ENCODE peak calls at places on chromosomes 16 and 17, in six cellular contexts. H, I, E, S, K and C are unnamed samples. For H3K9me3, the result is how much of the 10 kb centered on the place peaks cover.

GRCh38 chr17:76972046-76972641 is 103.9 kb downstream of the MGAT5B start:
- DNase-seq in H (peak), I (no peak), E (no peak), S (no peak), K (no peak), C (no peak)

GRCh38 chr17:74604200-74604599 is 12.1 kb upstream of the CD300LD start:
- DNase-seq in H (no peak), I (no peak), E (no peak), S (no peak), K (no peak), C (no peak)

GRCh38 chr17:77128895-77129567 is 11.7 kb upstream of the SEC14L1 start:
- DNase-seq in H (no peak), I (no peak), E (no peak), S (no peak), K (no peak), C (no peak)

GRCh38 chr17:40362696-40363479 is 1.6 kb downstream of the GJD3 start:
- DNase-seq in H (peak), I (peak), E (peak), S (peak), K (no peak), C (no peak)

GRCh38 chr17:38451030-38451839 is 23.0 kb downstream of the ARHGAP23 start:
- DNase-seq in H (no peak), I (peak), E (no peak), S (peak), K (no peak), C (no peak)

GRCh38 chr17:39096435-39097158 is 54.8 kb downstream of the PLXDC1 start:
- DNase-seq in H (no peak), I (no peak), E (peak), S (no peak), K (peak), C (no peak)

GRCh38 chr16:56047307-56048234 is 143.7 kb upstream of the GNAO1 start:
- DNase-seq in H (no peak), I (no peak), E (no peak), S (no peak), K (no peak), C (no peak)

GRCh38 chr16:27424772-27425498 is 23.0 kb downstream of the IL21R start:
- DNase-seq in H (no peak), I (no peak), E (peak), S (no peak), K (no peak), C (peak)

GRCh38 chr17:18179804-18180203 is 3.8 kb upstream of the ALKBH5 start:
- DNase-seq in H (no peak), I (no peak), E (no peak), S (no peak), K (no peak), C (no peak)

GRCh38 chr17:32310927-32311568 is 30.9 kb downstream of the C17orf75 start:
- DNase-seq in H (no peak), I (no peak), E (no peak), S (no peak), K (no peak), C (no peak)

GRCh38 chr17:30248786-30249185 is 13.3 kb upstream of the SLC6A4 start:
- DNase-seq in H (no peak), I (no peak), E (no peak), S (no peak), K (no peak), C (peak)

GRCh38 chr17:61065263-61065773 is 334.3 kb upstream of the TBX2 start:
- DNase-seq in H (no peak), I (no peak), E (no peak), S (peak), K (no peak), C (no peak)

GRCh38 chr16:10386517-10387377 is 886 bp downstream of the ATF7IP2 start:
- DNase-seq in H (no peak), I (no peak), E (no peak), S (peak), K (no peak), C (no peak)

GRCh38 chr17:37710344-37710886 is 34.4 kb downstream of the HNF1B start:
- DNase-seq in H (no peak), I (peak), E (no peak), S (peak), K (no peak), C (peak)

GRCh38 chr17:56903560-56903959 is 10.3 kb downstream of the TRIM25 start:
- DNase-seq in H (no peak), I (no peak), E (no peak), S (no peak), K (no peak), C (no peak)

GRCh38 chr16:30472328-30472942 is at the start of gene ITGAL:
- DNase-seq in H (peak), I (peak), E (peak), S (no peak), K (no peak), C (peak)

GRCh38 chr17:57440522-57441269 is 184.4 kb downstream of the MSI2 start:
- DNase-seq in H (peak), I (peak), E (peak), S (peak), K (peak), C (peak)

GRCh38 chr17:36524428-36524876 is 10.2 kb downstream of the MYO19 start:
- DNase-seq in H (no peak), I (no peak), E (no peak), S (no peak), K (no peak), C (peak)

GRCh38 chr17:17525331-17525730 is 29.1 kb upstream of the RASD1 start:
- DNase-seq in H (peak), I (no peak), E (no peak), S (no peak), K (no peak), C (no peak)

GRCh38 chr17:6768447-6768846 is 7.6 kb upstream of the FBXO39 start:
- DNase-seq in H (no peak), I (no peak), E (no peak), S (no peak), K (no peak), C (no peak)

GRCh38 chr17:6775871-6776405 is at the start of gene FBXO39:
- DNase-seq in H (no peak), I (peak), E (peak), S (no peak), K (peak), C (no peak)

DNA sequence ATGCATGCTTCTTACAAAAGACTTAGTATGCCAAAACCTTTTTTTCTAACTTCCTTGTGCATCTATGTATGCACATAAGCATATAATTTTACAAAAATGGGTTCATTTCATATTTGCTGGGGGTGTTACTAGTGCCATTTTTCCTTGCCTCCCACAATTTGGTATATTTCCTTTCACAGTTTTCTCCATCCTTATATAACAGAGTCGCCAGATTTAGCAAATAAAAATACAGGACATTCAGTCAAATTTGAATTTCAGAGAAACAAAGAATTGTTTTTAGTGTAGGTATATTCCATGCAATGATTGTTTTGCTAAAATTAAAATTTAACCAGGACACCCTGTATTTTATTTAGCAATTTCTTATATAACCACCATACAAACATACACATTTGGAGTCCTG is 4.0 kb upstream of the FBXO39 start:
- DNase-seq in H (no peak), I (no peak), E (no peak), S (no peak), K (no peak), C (no peak)
- H3K9me3 ChIP-seq in H (under half), I (under half), E (under half), S (under half), K (under half), C (under half)

DNA sequence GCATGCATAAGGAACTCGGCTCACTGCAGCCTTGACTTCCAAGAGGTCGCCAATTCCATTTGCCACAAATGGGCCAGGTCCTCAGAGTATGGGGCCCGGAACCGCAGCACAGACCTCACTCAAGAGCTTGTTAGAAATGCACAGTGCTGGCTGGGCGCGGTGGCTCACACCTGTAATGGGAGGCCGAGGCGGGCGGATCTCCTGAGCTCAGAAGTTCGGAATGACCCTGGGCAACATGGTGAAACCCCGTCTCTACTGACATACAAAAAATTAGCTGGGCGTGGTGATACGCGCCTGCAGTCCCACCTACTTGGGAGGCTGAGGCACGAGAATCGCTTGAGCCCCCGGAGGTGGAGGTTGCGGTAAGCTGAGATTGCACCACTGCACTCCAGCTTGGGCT is 19.6 kb upstream of the N4BP1 start:
- DNase-seq in H (no peak), I (no peak), E (no peak), S (no peak), K (no peak), C (peak)
- TF ChIP-seq CTCF in H (no peak), I (no peak), E (no peak), S (no peak), K (no peak), C (no peak)

DNA sequence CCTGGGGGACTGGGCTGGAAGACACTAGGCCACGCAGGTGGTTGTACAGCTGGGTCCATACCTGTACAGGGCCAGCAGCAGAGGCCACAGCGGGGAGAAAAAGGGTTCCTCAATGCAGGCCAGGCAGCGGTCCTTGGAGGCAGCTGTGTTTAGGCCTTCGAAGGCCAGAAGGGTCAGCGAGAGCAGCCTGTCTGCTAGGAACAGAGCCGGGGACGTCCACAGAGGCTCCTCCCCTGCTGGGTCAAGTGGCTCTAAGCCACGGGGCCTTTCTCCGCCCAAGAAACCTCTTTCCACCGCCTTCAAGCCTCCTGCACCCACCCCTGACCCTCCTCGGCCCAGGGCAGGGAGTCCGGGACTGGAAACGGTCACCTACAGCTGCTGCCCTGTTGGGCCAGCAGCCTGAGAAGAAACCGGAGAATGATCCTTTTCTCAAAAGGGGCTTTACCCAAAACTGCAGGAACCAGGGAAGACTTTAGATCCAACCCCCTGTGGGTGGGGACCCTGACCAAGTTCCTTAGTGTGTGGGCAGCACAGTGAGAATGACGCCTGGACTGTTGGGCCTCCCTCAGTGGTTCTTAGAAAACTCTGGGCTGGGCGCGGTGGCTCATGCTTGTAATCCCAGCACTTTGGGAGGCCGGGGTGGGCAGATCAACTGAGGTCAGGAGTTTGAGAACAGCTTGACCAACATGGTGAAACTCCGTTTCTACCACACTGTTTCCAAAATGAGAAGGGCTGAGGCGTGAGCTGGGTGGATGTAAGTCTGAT is 8.4 kb upstream of the SPATA2L start:
- DNase-seq in H (no peak), I (peak), E (no peak), S (no peak), K (no peak), C (no peak)
- H3K27ac ChIP-seq in H (no peak), I (no peak), E (no peak), S (no peak), K (no peak), C (no peak)

GRCh38 chr16:71456801-71457200 is 5.2 kb downstream of the ZNF23 start:
- DNase-seq in H (no peak), I (no peak), E (no peak), S (no peak), K (no peak), C (no peak)

GRCh38 chr16:71449020-71449419 is 7.2 kb upstream of the TLE7 start:
- DNase-seq in H (no peak), I (no peak), E (no peak), S (no peak), K (no peak), C (no peak)

GRCh38 chr16:71448274-71448866 is 6.5 kb upstream of the TLE7 start:
- DNase-seq in H (no peak), I (no peak), E (no peak), S (no peak), K (no peak), C (no peak)

DNA sequence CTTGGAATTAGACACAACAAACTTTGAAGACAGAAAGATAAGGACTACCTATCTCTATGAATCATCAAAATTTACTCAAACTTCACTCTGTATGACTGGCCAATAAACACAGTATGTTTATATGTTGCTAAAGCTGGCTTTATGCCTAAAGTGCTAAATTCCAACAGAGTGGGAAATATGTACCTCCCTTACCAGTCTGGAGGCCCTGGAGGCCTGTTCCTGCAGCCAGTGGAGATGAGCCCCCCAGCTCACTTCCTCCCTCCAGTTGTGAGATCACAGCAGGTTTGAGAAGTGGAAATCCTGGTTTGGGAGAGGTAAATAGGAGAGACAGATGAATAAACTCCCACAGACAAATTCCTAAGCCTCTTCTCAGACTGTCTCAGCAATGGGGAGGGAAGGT is 9.0 kb downstream of the ZNF23 start:
- DNase-seq in H (no peak), I (no peak), E (no peak), S (no peak), K (no peak), C (no peak)
- H3K9me3 ChIP-seq in H (under half), I (under half), E (under half), S (under half), K (under half), C (under half)

GRCh38 chr17:44385287-44386181 is 3.9 kb downstream of the ITGA2B start:
- DNase-seq in H (peak), I (peak), E (peak), S (peak), K (peak), C (peak)
- TF ChIP-seq CTCF in H (peak), I (peak), E (no peak), S (peak), K (no peak), C (peak)

GRCh38 chr16:3999890-4000325 is 116.3 kb downstream of the ADCY9 start:
- DNase-seq in H (no peak), I (no peak), E (no peak), S (no peak), K (no peak), C (no peak)
- H3K27ac ChIP-seq in H (peak), I (no peak), E (no peak), S (no peak), K (peak), C (no peak)

GRCh38 chr16:35497399-35497798 is 2038.0 kb downstream of the TP53TG3F start:
- DNase-seq in H (no peak), I (no peak), E (no peak), S (no peak), K (no peak), C (no peak)
- H3K9me3 ChIP-seq in H (under half), I (under half), E (under half), S (half or more), K (under half), C (under half)

DNA sequence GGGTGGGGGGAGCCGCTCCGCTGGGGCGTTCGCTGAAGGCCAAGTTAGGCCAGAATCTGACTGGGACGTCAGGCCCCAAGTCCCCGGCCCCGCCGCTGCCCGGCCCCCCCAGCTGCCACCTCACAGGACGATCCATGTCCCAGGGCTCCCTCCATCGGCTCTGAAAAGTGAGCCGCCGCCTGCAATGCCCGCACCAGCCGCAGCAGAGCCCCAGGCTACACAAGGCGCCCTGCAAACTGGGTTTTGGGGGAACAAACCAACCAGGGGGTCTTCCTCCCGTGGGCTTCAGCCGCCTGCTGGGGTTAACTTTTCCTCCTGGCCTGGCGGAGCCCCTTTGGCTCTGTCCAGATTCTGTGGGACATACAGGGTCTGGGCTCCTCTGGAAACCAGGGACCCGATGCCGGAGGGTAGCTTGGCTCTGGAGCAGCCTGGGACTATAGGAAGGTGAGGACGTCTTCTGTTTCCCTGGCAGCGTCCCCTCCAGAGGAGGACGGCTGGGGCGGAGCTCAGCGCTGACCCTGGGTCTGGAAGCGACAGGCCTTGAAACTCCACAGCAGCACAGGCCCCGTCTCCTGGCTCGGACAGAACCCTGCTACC is 835 bp downstream of the NME4 start:
- DNase-seq in H (no peak), I (peak), E (no peak), S (peak), K (peak), C (peak)
- TF ChIP-seq CTCF in H (peak), I (peak), E (no peak), S (peak), K (no peak), C (peak)

GRCh38 chr16:22353188-22353919 is 21.1 kb downstream of the CDR2 start:
- DNase-seq in H (no peak), I (no peak), E (no peak), S (peak), K (no peak), C (no peak)
- H3K27ac ChIP-seq in H (no peak), I (no peak), E (no peak), S (peak), K (no peak), C (no peak)